ENCODE peak calls at places on chromosomes 13 and 19, in five cellular contexts. M is SHP77; C is stimulated activated CD4-positive, alpha-beta T cell treated with anti-CD3 and anti-CD28 coated beads, Interleukin-4, amount 100 ng/mL, for 24 hours; T is OCI-M1; H is hepatic stellate cell. A is an unnamed sample.
A peak's percentile ranks its signal among the peaks of the same experiment; 100 is the strongest.

GRCh38 chr19:29211562-29212416 is 1.2 kb downstream of the UQCRFS1 start:
- DNase-seq in M (no peak), C (peak; percentile 17), T (peak; percentile 45), H (peak; percentile 22), A (peak; percentile 14)

GRCh38 chr19:23075031-23075733 is 41.6 kb upstream of the ZNF730 start:
- DNase-seq in M (no peak), C (no peak), T (peak; percentile 89), H (no peak), A (peak; percentile 94)

GRCh38 chr13:106506286-106506685 is 29.2 kb downstream of the EFNB2 start:
- DNase-seq in M (no peak), C (no peak), T (no peak), H (no peak), A (no peak)

GRCh38 chr13:47499358-47500150 is 501.5 kb downstream of the SUCLA2 start:
- DNase-seq in M (no peak), C (no peak), T (no peak), H (peak; percentile 37), A (peak; percentile 16)

GRCh38 chr19:50476943-50477264 is 256 bp upstream of the GARIN5A start:
- DNase-seq in M (no peak), C (no peak), T (no peak), H (no peak), A (no peak)

GRCh38 chr13:40190656-40191100 is 475.8 kb downstream of the FOXO1 start:
- DNase-seq in M (peak; percentile 26), C (peak; percentile 67), T (peak; percentile 49), H (peak; percentile 8), A (peak; percentile 19)

GRCh38 chr19:46416077-46416709 is 2.8 kb upstream of the CCDC8 start:
- DNase-seq in M (peak; percentile 84), C (no peak), T (peak; percentile 93), H (peak; percentile 66), A (peak; percentile 89)

GRCh38 chr13:29737061-29737460 is 113.4 kb downstream of the UBL3 start:
- DNase-seq in M (no peak), C (no peak), T (no peak), H (no peak), A (no peak)

GRCh38 chr13:20616059-20616797 is 49.3 kb downstream of the IFT88 start:
- DNase-seq in M (no peak), C (no peak), T (no peak), H (peak; percentile 43), A (no peak)

GRCh38 chr19:47028372-47028672 is 8.7 kb downstream of the NPAS1 start:
- DNase-seq in M (no peak), C (no peak), T (no peak), H (no peak), A (no peak)

GRCh38 chr13:99289265-99289664 is 17.9 kb downstream of the GPR183 start:
- DNase-seq in M (no peak), C (no peak), T (no peak), H (no peak), A (no peak)

GRCh38 chr19:55189424-55189823 is 9.3 kb upstream of the SYT5 start:
- DNase-seq in M (peak; percentile 92), C (no peak), T (no peak), H (peak; percentile 81), A (no peak)

GRCh38 chr13:113539822-113540221 is 44.7 kb upstream of the TFDP1 start:
- DNase-seq in M (no peak), C (no peak), T (no peak), H (no peak), A (no peak)